ENCODE peak calls at places on chromosomes 13 and 19, in six cellular contexts. V is vagina, I is breast epithelium, R is aorta, N is PC-9, M is mesendoderm. Y is an unnamed sample. For H3K4me1, the result is how much of the 10 kb centered on the place peaks cover.

GRCh38 chr13:24746618-24747247 is 17.2 kb upstream of the RNF17 start:
- DNase-seq in N (no peak), V (no peak), I (no peak), R (no peak), M (peak), Y (no peak)

GRCh38 chr13:113656831-113657671 is 947 bp downstream of the ATP4B start:
- DNase-seq in N (no peak), I (peak), R (peak), M (no peak), V (no peak), Y (no peak)

GRCh38 chr13:75417647-75418046 is 64.3 kb downstream of the TBC1D4 start:
- DNase-seq in M (no peak), V (no peak), N (peak), R (no peak), I (no peak), Y (no peak)

GRCh38 chr13:31909889-31910551 is 121.6 kb upstream of the FRY start:
- DNase-seq in V (no peak), N (peak), R (no peak), M (peak), I (no peak), Y (peak)

GRCh38 chr19:53977991-53978731 is 13.3 kb upstream of the CACNG6 start:
- DNase-seq in N (no peak), M (peak), I (no peak), V (no peak), R (peak), Y (peak)

GRCh38 chr19:50465986-50466771 is 10.1 kb upstream of the EMC10 start:
- DNase-seq in V (no peak), M (peak), R (no peak), I (no peak), N (no peak), Y (peak)

GRCh38 chr13:44272692-44273091 is 100.9 kb upstream of the SERP2 start:
- DNase-seq in R (no peak), V (no peak), I (no peak), N (no peak), M (no peak), Y (no peak)

GRCh38 chr19:35178701-35179100 is 24.2 kb downstream of the FXYD5 start:
- DNase-seq in R (no peak), N (no peak), I (no peak), V (peak), M (no peak), Y (no peak)

GRCh38 chr13:21101865-21102576 is 40.6 kb upstream of the LATS2 start:
- DNase-seq in I (no peak), M (no peak), V (no peak), R (no peak), N (no peak), Y (no peak)

GRCh38 chr13:20146381-20146780 is 14.5 kb downstream of the GJA3 start:
- DNase-seq in V (no peak), I (no peak), N (no peak), R (no peak), M (no peak), Y (no peak)

GRCh38 chr19:18385359-18385674 is 641 bp upstream of the GDF15 start:
- DNase-seq in V (no peak), R (no peak), I (no peak), M (no peak), N (no peak), Y (no peak)

GRCh38 chr13:51645154-51645650 is 60.9 kb downstream of the WDFY2 start:
- DNase-seq in N (peak), R (no peak), I (no peak), V (no peak), M (peak), Y (no peak)

GRCh38 chr19:54684537-54684936 is 21.8 kb downstream of the LILRB4 start:
- DNase-seq in V (no peak), R (no peak), M (peak), I (no peak), N (peak), Y (no peak)

GRCh38 chr13:50995870-50996269 is 86.3 kb downstream of the RNASEH2B start:
- DNase-seq in I (no peak), M (no peak), R (no peak), V (no peak), N (no peak), Y (no peak)

GRCh38 chr13:112699318-112699918 is 9.6 kb downstream of the ATP11A start:
- DNase-seq in M (no peak), I (no peak), V (no peak), N (no peak), R (peak), Y (no peak)

GRCh38 chr19:50417138-50417849 is 1.4 kb upstream of the SPIB start:
- DNase-seq in N (no peak), R (no peak), M (no peak), V (no peak), I (no peak), Y (no peak)

GRCh38 chr13:112967666-112968379 is 1.2 kb upstream of the MCF2L start:
- DNase-seq in M (no peak), R (peak), V (no peak), I (peak), N (peak), Y (no peak)

GRCh38 chr13:98370806-98371553 is 193.9 kb upstream of the RNF113B start:
- DNase-seq in I (no peak), V (no peak), M (no peak), N (no peak), R (no peak), Y (peak)

GRCh38 chr13:41720839-41721561 is 239.9 kb downstream of the VWA8 start:
- DNase-seq in R (no peak), M (no peak), V (no peak), I (no peak), N (peak), Y (no peak)

GRCh38 chr13:112248909-112249592 is 127.1 kb upstream of the SPACA7 start:
- DNase-seq in R (no peak), I (no peak), N (no peak), V (peak), M (no peak), Y (no peak)

GRCh38 chr13:30172593-30173300 is 134.6 kb downstream of the KATNAL1 start:
- DNase-seq in M (no peak), R (no peak), V (no peak), I (no peak), N (no peak), Y (no peak)

GRCh38 chr13:44815507-44816074 is 173.7 kb downstream of the NUFIP1 start:
- DNase-seq in N (peak), M (peak), R (no peak), V (no peak), I (no peak), Y (no peak)

GRCh38 chr13:43355774-43356173 is 332.4 kb downstream of the DNAJC15 start:
- DNase-seq in I (no peak), N (no peak), M (no peak), R (no peak), V (no peak), Y (no peak)

GRCh38 chr19:34500656-34501120 is 19.1 kb downstream of the WTIP start:
- DNase-seq in I (no peak), R (peak), V (no peak), M (no peak), N (no peak), Y (no peak)

GRCh38 chr19:54010474-54010873 is 19.0 kb downstream of the CACNG6 start:
- DNase-seq in R (no peak), M (no peak), N (no peak), V (no peak), I (no peak), Y (no peak)

GRCh38 chr13:52849727-52850395 is 1.4 kb upstream of the PCDH8 start:
- DNase-seq in R (no peak), V (no peak), M (peak), I (no peak), N (no peak), Y (no peak)

GRCh38 chr13:75715598-75716523 is 79.7 kb downstream of the LMO7 start:
- DNase-seq in N (peak), I (no peak), M (no peak), V (no peak), R (no peak), Y (no peak)

GRCh38 chr13:71285700-71286099 is 581.3 kb downstream of the DACH1 start:
- DNase-seq in N (no peak), R (no peak), V (no peak), M (peak), I (no peak), Y (no peak)

GRCh38 chr19:48963371-48964204 is 1.5 kb upstream of the FTL start:
- DNase-seq in R (peak), I (peak), N (peak), V (peak), M (peak), Y (peak)
- H3K4me1 ChIP-seq in R (under half), I (under half), N (under half), V (under half), M (under half), Y (under half)

GRCh38 chr13:27601771-27602170 is 18.6 kb downstream of the LNX2 start:
- DNase-seq in M (no peak), R (no peak), N (no peak), I (no peak), V (no peak), Y (no peak)
- H3K4me1 ChIP-seq in M (under half), R (under half), N (under half), I (under half), V (under half), Y (under half)

GRCh38 chr19:13028027-13028426 is 32.8 kb downstream of the NFIX start:
- DNase-seq in M (no peak), I (no peak), R (peak), V (no peak), N (no peak), Y (no peak)

GRCh38 chr19:13031917-13032623 is 36.8 kb downstream of the NFIX start:
- DNase-seq in N (peak), I (no peak), M (no peak), V (no peak), R (no peak), Y (peak)

GRCh38 chr19:13029301-13029880 is 34.1 kb downstream of the NFIX start:
- DNase-seq in I (no peak), V (no peak), N (no peak), M (no peak), R (no peak), Y (no peak)

GRCh38 chr19:13027557-13027956 is 32.3 kb downstream of the NFIX start:
- DNase-seq in N (no peak), M (no peak), R (peak), I (no peak), V (no peak), Y (no peak)

GRCh38 chr19:13029893-13030292 is 34.6 kb downstream of the NFIX start:
- DNase-seq in M (no peak), V (no peak), I (no peak), R (peak), N (no peak), Y (no peak)
- H3K4me1 ChIP-seq in M (under half), V (half or more), I (under half), R (under half), N (under half), Y (half or more)

GRCh38 chr19:46346821-46347571 is at the start of gene PPP5C:
- DNase-seq in M (peak), R (peak), N (peak), V (no peak), I (peak), Y (peak)

GRCh38 chr19:46350029-46350757 is 3.3 kb downstream of the PPP5C start:
- DNase-seq in N (no peak), R (peak), V (no peak), M (no peak), I (no peak), Y (peak)

GRCh38 chr19:46347572-46347883 is 641 bp downstream of the PPP5C start:
- DNase-seq in M (no peak), V (no peak), N (no peak), R (no peak), I (no peak), Y (no peak)

GRCh38 chr19:46349311-46349993 is 2.6 kb downstream of the PPP5C start:
- DNase-seq in M (no peak), N (no peak), R (peak), V (no peak), I (no peak), Y (peak)

DNA sequence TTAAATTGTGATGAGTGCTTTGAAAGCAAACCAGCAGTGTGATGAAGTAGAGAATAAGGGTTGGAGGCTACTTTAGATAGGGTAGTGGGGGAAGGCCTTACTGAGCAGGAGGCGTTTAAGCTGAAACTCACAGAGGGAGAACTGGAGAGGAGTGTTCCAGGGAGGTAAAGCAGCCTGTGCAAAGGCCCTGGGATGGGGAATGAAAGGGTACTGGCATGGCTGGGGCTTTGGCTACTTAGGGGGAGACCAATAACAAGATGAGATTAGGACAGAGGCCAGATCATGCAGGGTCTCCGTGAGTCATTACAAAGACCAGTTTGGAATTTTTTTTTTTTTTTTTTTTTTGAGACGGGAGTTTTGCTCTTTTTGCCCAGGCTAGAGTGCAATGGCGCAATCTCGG is 1.1 kb downstream of the PPP5C start:
- DNase-seq in V (no peak), M (no peak), N (no peak), R (peak), I (no peak), Y (no peak)
- H3K4me1 ChIP-seq in V (half or more), M (under half), N (under half), R (under half), I (under half), Y (half or more)

GRCh38 chr13:26249551-26249950 is 4.4 kb upstream of the CDK8 start:
- DNase-seq in M (no peak), N (no peak), V (no peak), I (no peak), R (no peak), Y (no peak)
- H3K4me1 ChIP-seq in M (under half), N (under half), V (under half), I (under half), R (under half), Y (under half)